ENCODE peak calls at places on chromosomes 2 and 18, in four cellular contexts. R is A549, S is HepG2, B is K562. Y is an unnamed sample.

GRCh38 chr2:224876522-224876921 is 160.4 kb upstream of the CCDC195 start:
- DNase-seq in R (no peak), S (no peak), B (no peak), Y (no peak)

GRCh38 chr2:187614756-187615155 is 60.5 kb upstream of the TFPI start:
- DNase-seq in R (no peak), S (no peak), B (no peak), Y (no peak)

GRCh38 chr2:31511376-31511775 is 69.4 kb downstream of the SRD5A2 start:
- DNase-seq in R (no peak), S (no peak), B (no peak), Y (no peak)

GRCh38 chr2:174325932-174326879 is 8.5 kb upstream of the SP9 start:
- DNase-seq in R (peak; percentile 46), S (no peak), B (peak; percentile 85), Y (no peak)

GRCh38 chr2:172704072-172704936 is 31.3 kb upstream of the RAPGEF4 start:
- DNase-seq in R (peak; percentile 42), S (peak; percentile 55), B (peak; percentile 45), Y (no peak)

GRCh38 chr2:224039080-224039769 is at the start of gene SERPINE2:
- DNase-seq in R (peak; percentile 82), S (no peak), B (no peak), Y (no peak)

GRCh38 chr18:12606592-12607315 is 51.2 kb downstream of the SPIRE1 start:
- DNase-seq in R (peak; percentile 50), S (peak; percentile 38), B (no peak), Y (no peak)

GRCh38 chr2:240107386-240107785 is 28.7 kb downstream of the COPS9 start:
- DNase-seq in R (no peak), S (no peak), B (no peak), Y (no peak)

GRCh38 chr2:8358179-8358578 is 323.7 kb upstream of the ID2 start:
- DNase-seq in R (no peak), S (no peak), B (no peak), Y (no peak)

DNA sequence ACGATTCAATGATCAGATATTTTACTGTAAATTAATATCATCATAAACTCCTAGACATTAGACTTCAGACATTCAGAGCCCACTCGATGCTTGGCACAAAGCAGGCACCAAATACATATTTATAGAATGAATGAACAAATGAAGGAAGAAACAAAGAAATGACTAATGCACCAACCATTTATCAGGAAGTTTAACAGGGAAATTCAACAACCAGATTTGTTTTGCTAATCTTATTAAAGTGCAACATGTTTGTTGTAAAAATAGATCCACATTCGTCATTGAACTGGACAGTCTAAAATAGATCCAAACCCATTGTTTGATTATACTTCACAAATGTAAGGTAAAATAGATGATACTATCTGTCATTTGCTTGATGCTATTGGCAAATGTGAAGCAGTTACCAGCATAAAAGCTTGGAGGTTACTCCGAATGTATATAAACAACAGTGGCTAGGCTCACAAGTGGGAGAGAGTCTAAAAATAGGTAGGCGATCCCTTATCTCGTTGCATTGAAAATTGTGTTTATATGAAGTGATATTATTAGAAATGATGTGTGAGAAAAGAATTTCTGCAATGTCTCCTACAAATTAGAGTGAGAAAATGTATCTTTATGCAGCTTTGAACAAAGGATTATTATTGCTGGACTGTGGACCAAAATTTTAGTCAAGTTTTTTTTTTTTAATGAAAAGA is 246.2 kb downstream of the NEDD4L start:
- DNase-seq in R (no peak), S (no peak), B (no peak), Y (no peak)
- TF ChIP-seq CHD2 in R (no peak), S (no peak), B (no peak), Y (no peak)

GRCh38 chr2:139645617-139646016 is 865.4 kb upstream of the NXPH2 start:
- DNase-seq in R (no peak), S (no peak), B (no peak), Y (no peak)
- TF ChIP-seq CHD2 in R (no peak), S (no peak), B (no peak), Y (no peak)

GRCh38 chr2:67018318-67018717 is 378.8 kb upstream of the ETAA1 start:
- DNase-seq in R (no peak), S (no peak), B (no peak), Y (no peak)

GRCh38 chr2:67012165-67012564 is 385.0 kb upstream of the ETAA1 start:
- DNase-seq in R (no peak), S (no peak), B (no peak), Y (no peak)

GRCh38 chr2:67013821-67014220 is 383.3 kb upstream of the ETAA1 start:
- DNase-seq in R (no peak), S (no peak), B (no peak), Y (no peak)

GRCh38 chr2:67015681-67016080 is 381.5 kb upstream of the ETAA1 start:
- DNase-seq in R (no peak), S (no peak), B (no peak), Y (no peak)
- TF ChIP-seq CHD2 in R (no peak), S (no peak), B (no peak), Y (no peak)

DNA sequence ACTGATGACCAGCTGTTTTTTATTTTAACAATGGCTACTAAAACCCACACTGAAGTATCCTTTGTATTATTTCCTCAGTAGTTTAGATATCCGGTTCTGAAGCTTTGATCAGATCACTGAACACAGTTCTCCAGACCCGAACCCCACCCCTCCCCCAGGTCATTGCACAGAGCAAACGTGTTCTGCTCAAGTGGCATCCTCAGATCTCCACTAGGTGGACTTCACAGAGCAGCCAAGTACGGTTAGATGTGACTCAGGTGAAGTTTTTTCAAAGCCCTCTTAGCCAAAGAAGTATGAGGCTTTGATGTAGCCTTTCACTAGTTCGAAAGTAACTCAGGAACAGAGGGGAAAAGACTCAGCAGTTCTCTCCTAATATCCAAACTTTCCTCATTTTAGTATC is 142.7 kb upstream of the NRP2 start:
- DNase-seq in R (peak; percentile 32), S (peak; percentile 31), B (peak; percentile 4), Y (no peak)
- TF ChIP-seq CHD2 in R (no peak), S (no peak), B (no peak), Y (no peak)

DNA sequence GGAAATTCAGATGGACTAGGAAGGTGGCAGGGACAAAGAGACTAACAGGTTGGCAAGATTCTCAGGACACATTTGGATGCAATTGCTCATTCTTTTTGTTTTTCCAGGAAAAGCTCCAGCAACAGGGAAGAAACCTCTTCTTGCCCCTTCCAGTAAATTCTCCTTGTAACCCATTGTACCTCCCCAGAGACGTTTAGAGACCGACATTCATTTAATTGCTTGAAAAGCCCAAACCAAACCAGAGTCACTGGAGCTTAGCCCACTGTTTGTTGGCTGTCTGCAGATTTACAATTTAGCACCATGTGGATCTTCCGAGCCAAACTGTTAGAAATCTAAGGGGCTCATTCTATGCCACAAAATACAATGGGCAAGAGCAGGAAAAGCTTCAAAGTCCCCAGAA is 235.8 kb upstream of the HNRNPA3 start:
- DNase-seq in R (no peak), S (no peak), B (no peak), Y (no peak)
- TF ChIP-seq CHD2 in R (no peak), S (no peak), B (no peak), Y (no peak)

GRCh38 chr18:46096651-46097300 is 1.3 kb downstream of the ATP5F1A start:
- DNase-seq in R (peak; percentile 15), S (no peak), B (no peak), Y (no peak)
- TF ChIP-seq CHD2 in R (no peak), S (no peak), B (no peak), Y (no peak)

GRCh38 chr2:237497009-237497819 is 10.2 kb downstream of the MLPH start:
- DNase-seq in R (no peak), S (no peak), B (no peak), Y (no peak)

GRCh38 chr2:237495521-237496117 is 8.6 kb downstream of the MLPH start:
- DNase-seq in R (no peak), S (no peak), B (no peak), Y (no peak)

GRCh38 chr2:237496428-237496827 is 9.4 kb downstream of the MLPH start:
- DNase-seq in R (no peak), S (no peak), B (no peak), Y (no peak)

GRCh38 chr2:237498341-237498740 is 11.3 kb downstream of the MLPH start:
- DNase-seq in R (no peak), S (no peak), B (no peak), Y (no peak)

DNA sequence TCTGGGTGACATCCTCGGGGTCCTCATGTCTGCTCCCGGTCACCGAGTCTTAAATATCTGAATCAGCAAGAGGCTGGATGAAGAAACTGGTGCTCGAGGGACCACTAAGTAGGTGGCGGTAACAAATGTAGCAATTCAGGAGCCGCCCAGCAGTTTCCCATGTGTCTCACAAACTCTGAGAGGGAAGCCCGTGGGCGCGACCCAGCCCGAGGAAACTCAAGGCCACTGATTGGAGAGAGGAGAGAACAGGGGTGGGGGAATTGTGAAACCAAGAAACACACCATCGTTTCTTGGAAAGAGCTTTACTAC is 10.7 kb downstream of the MLPH start:
- DNase-seq in R (no peak), S (no peak), B (no peak), Y (no peak)
- TF ChIP-seq CHD2 in R (no peak), S (no peak), B (no peak), Y (no peak)